ENCODE peak calls at places on chromosome 11, in nine cellular contexts. One of them, this sample, is unnamed. For H3K4me1, the result is how much of the 10 kb centered on the place peaks cover.

GRCh38 chr11:2480874-2481220 is 36.0 kb downstream of the KCNQ1 start:
- DNase-seq in foreskin keratinocyte: peak
- DNase-seq in cardiac muscle cell: no peak
- DNase-seq in ovary: no peak
- DNase-seq in colonic mucosa: no peak
- DNase-seq in GM23248: no peak
- DNase-seq in CD8-positive, alpha-beta memory T cell: no peak
- DNase-seq in fibroblast of lung: no peak
- DNase-seq in SJSA1: no peak
- DNase-seq in this sample: no peak

GRCh38 chr11:14974723-14975587 is 2.8 kb upstream of the CALCA start:
- DNase-seq in foreskin keratinocyte: peak
- DNase-seq in cardiac muscle cell: peak
- DNase-seq in ovary: no peak
- DNase-seq in colonic mucosa: peak
- DNase-seq in GM23248: peak
- DNase-seq in CD8-positive, alpha-beta memory T cell: peak
- DNase-seq in fibroblast of lung: peak
- DNase-seq in SJSA1: peak
- DNase-seq in this sample: no peak

GRCh38 chr11:26992031-26992541 is 1.8 kb upstream of the FIBIN start:
- DNase-seq in foreskin keratinocyte: peak
- DNase-seq in cardiac muscle cell: peak
- DNase-seq in ovary: no peak
- DNase-seq in colonic mucosa: no peak
- DNase-seq in GM23248: peak
- DNase-seq in CD8-positive, alpha-beta memory T cell: no peak
- DNase-seq in fibroblast of lung: peak
- DNase-seq in SJSA1: no peak
- DNase-seq in this sample: no peak

GRCh38 chr11:61972112-61972795 is 4.8 kb upstream of the FTH1 start:
- DNase-seq in foreskin keratinocyte: no peak
- DNase-seq in cardiac muscle cell: peak
- DNase-seq in ovary: no peak
- DNase-seq in colonic mucosa: no peak
- DNase-seq in GM23248: no peak
- DNase-seq in CD8-positive, alpha-beta memory T cell: peak
- DNase-seq in fibroblast of lung: peak
- DNase-seq in SJSA1: peak
- DNase-seq in this sample: no peak

GRCh38 chr11:15897211-15897960 is 459.0 kb downstream of the SOX6 start:
- DNase-seq in foreskin keratinocyte: peak
- DNase-seq in cardiac muscle cell: peak
- DNase-seq in ovary: no peak
- DNase-seq in colonic mucosa: no peak
- DNase-seq in GM23248: peak
- DNase-seq in CD8-positive, alpha-beta memory T cell: no peak
- DNase-seq in fibroblast of lung: peak
- DNase-seq in SJSA1: peak
- DNase-seq in this sample: no peak

GRCh38 chr11:75673977-75674582 is 5.2 kb upstream of the MAP6 start:
- DNase-seq in foreskin keratinocyte: peak
- DNase-seq in cardiac muscle cell: peak
- DNase-seq in ovary: no peak
- DNase-seq in colonic mucosa: no peak
- DNase-seq in GM23248: peak
- DNase-seq in CD8-positive, alpha-beta memory T cell: no peak
- DNase-seq in fibroblast of lung: peak
- DNase-seq in SJSA1: no peak
- DNase-seq in this sample: no peak

GRCh38 chr11:6559375-6559774 is 44.0 kb downstream of the RRP8 start:
- DNase-seq in foreskin keratinocyte: no peak
- DNase-seq in cardiac muscle cell: no peak
- DNase-seq in ovary: no peak
- DNase-seq in colonic mucosa: no peak
- DNase-seq in GM23248: no peak
- DNase-seq in CD8-positive, alpha-beta memory T cell: no peak
- DNase-seq in fibroblast of lung: no peak
- DNase-seq in SJSA1: no peak
- DNase-seq in this sample: no peak

GRCh38 chr11:120400564-120401364 is 64.6 kb downstream of the ARHGEF12 start:
- DNase-seq in foreskin keratinocyte: peak
- DNase-seq in cardiac muscle cell: peak
- DNase-seq in ovary: no peak
- DNase-seq in colonic mucosa: peak
- DNase-seq in GM23248: peak
- DNase-seq in CD8-positive, alpha-beta memory T cell: no peak
- DNase-seq in fibroblast of lung: peak
- DNase-seq in SJSA1: peak
- DNase-seq in this sample: no peak

GRCh38 chr11:2365571-2366210 is 11.4 kb upstream of the CD81 start:
- DNase-seq in foreskin keratinocyte: no peak
- DNase-seq in cardiac muscle cell: no peak
- DNase-seq in ovary: no peak
- DNase-seq in colonic mucosa: no peak
- DNase-seq in GM23248: no peak
- DNase-seq in CD8-positive, alpha-beta memory T cell: no peak
- DNase-seq in fibroblast of lung: no peak
- DNase-seq in SJSA1: no peak
- DNase-seq in this sample: no peak

GRCh38 chr11:74929431-74930363 is 19.2 kb downstream of the XRRA1 start:
- DNase-seq in foreskin keratinocyte: peak
- DNase-seq in cardiac muscle cell: peak
- DNase-seq in ovary: peak
- DNase-seq in colonic mucosa: peak
- DNase-seq in GM23248: peak
- DNase-seq in CD8-positive, alpha-beta memory T cell: peak
- DNase-seq in fibroblast of lung: peak
- DNase-seq in SJSA1: peak
- DNase-seq in this sample: no peak

GRCh38 chr11:93741882-93742226 is 382 bp downstream of the C11orf54 start:
- DNase-seq in foreskin keratinocyte: no peak
- DNase-seq in cardiac muscle cell: peak
- DNase-seq in ovary: no peak
- DNase-seq in colonic mucosa: peak
- DNase-seq in GM23248: peak
- DNase-seq in CD8-positive, alpha-beta memory T cell: no peak
- DNase-seq in fibroblast of lung: peak
- DNase-seq in SJSA1: no peak
- DNase-seq in this sample: no peak

GRCh38 chr11:111785886-111786412 is 19.8 kb upstream of the PPP2R1B start:
- DNase-seq in foreskin keratinocyte: no peak
- DNase-seq in cardiac muscle cell: no peak
- DNase-seq in ovary: no peak
- DNase-seq in colonic mucosa: no peak
- DNase-seq in GM23248: no peak
- DNase-seq in CD8-positive, alpha-beta memory T cell: no peak
- DNase-seq in fibroblast of lung: no peak
- DNase-seq in SJSA1: no peak
- DNase-seq in this sample: no peak

GRCh38 chr11:5736396-5736795 is at the start of gene OR56B1:
- DNase-seq in foreskin keratinocyte: peak
- DNase-seq in cardiac muscle cell: no peak
- DNase-seq in ovary: no peak
- DNase-seq in colonic mucosa: no peak
- DNase-seq in GM23248: peak
- DNase-seq in CD8-positive, alpha-beta memory T cell: no peak
- DNase-seq in fibroblast of lung: peak
- DNase-seq in SJSA1: no peak
- DNase-seq in this sample: no peak

GRCh38 chr11:127412722-127413121 is 412.2 kb upstream of the KIRREL3 start:
- DNase-seq in foreskin keratinocyte: no peak
- DNase-seq in cardiac muscle cell: no peak
- DNase-seq in ovary: no peak
- DNase-seq in colonic mucosa: no peak
- DNase-seq in GM23248: no peak
- DNase-seq in CD8-positive, alpha-beta memory T cell: no peak
- DNase-seq in fibroblast of lung: no peak
- DNase-seq in SJSA1: no peak
- DNase-seq in this sample: no peak

GRCh38 chr11:102436546-102436945 is 16.0 kb downstream of the TMEM123 start:
- DNase-seq in foreskin keratinocyte: no peak
- DNase-seq in cardiac muscle cell: peak
- DNase-seq in ovary: no peak
- DNase-seq in colonic mucosa: no peak
- DNase-seq in GM23248: peak
- DNase-seq in CD8-positive, alpha-beta memory T cell: no peak
- DNase-seq in fibroblast of lung: peak
- DNase-seq in SJSA1: no peak
- DNase-seq in this sample: no peak

GRCh38 chr11:70644343-70645060 is 246.2 kb downstream of the CTTN start:
- DNase-seq in foreskin keratinocyte: no peak
- DNase-seq in cardiac muscle cell: no peak
- DNase-seq in ovary: no peak
- DNase-seq in colonic mucosa: no peak
- DNase-seq in GM23248: no peak
- DNase-seq in CD8-positive, alpha-beta memory T cell: no peak
- DNase-seq in fibroblast of lung: no peak
- DNase-seq in SJSA1: no peak
- DNase-seq in this sample: no peak

GRCh38 chr11:119370486-119371046 is 10.9 kb downstream of the USP2 start:
- DNase-seq in foreskin keratinocyte: no peak
- DNase-seq in cardiac muscle cell: no peak
- DNase-seq in ovary: no peak
- DNase-seq in colonic mucosa: peak
- DNase-seq in GM23248: peak
- DNase-seq in CD8-positive, alpha-beta memory T cell: no peak
- DNase-seq in fibroblast of lung: no peak
- DNase-seq in SJSA1: no peak
- DNase-seq in this sample: no peak
- H3K4me1 ChIP-seq in foreskin keratinocyte: under half
- H3K4me1 ChIP-seq in cardiac muscle cell: half or more
- H3K4me1 ChIP-seq in ovary: under half
- H3K4me1 ChIP-seq in colonic mucosa: under half
- H3K4me1 ChIP-seq in GM23248: under half
- H3K4me1 ChIP-seq in CD8-positive, alpha-beta memory T cell: under half
- H3K4me1 ChIP-seq in fibroblast of lung: under half
- H3K4me1 ChIP-seq in SJSA1: under half
- H3K4me1 ChIP-seq in this sample: half or more

GRCh38 chr11:69295995-69296889 is 2.3 kb downstream of the MYEOV start:
- DNase-seq in foreskin keratinocyte: peak
- DNase-seq in cardiac muscle cell: peak
- DNase-seq in ovary: no peak
- DNase-seq in colonic mucosa: no peak
- DNase-seq in GM23248: peak
- DNase-seq in CD8-positive, alpha-beta memory T cell: no peak
- DNase-seq in fibroblast of lung: peak
- DNase-seq in SJSA1: no peak
- DNase-seq in this sample: no peak

GRCh38 chr11:69297926-69298777 is 4.2 kb downstream of the MYEOV start:
- DNase-seq in foreskin keratinocyte: peak
- DNase-seq in cardiac muscle cell: peak
- DNase-seq in ovary: peak
- DNase-seq in colonic mucosa: peak
- DNase-seq in GM23248: peak
- DNase-seq in CD8-positive, alpha-beta memory T cell: peak
- DNase-seq in fibroblast of lung: peak
- DNase-seq in SJSA1: peak
- DNase-seq in this sample: no peak

GRCh38 chr11:69296890-69297224 is 2.9 kb downstream of the MYEOV start:
- DNase-seq in foreskin keratinocyte: no peak
- DNase-seq in cardiac muscle cell: no peak
- DNase-seq in ovary: no peak
- DNase-seq in colonic mucosa: no peak
- DNase-seq in GM23248: no peak
- DNase-seq in CD8-positive, alpha-beta memory T cell: no peak
- DNase-seq in fibroblast of lung: no peak
- DNase-seq in SJSA1: no peak
- DNase-seq in this sample: no peak

GRCh38 chr11:69298778-69299461 is 5.0 kb downstream of the MYEOV start:
- DNase-seq in foreskin keratinocyte: no peak
- DNase-seq in cardiac muscle cell: no peak
- DNase-seq in ovary: no peak
- DNase-seq in colonic mucosa: no peak
- DNase-seq in GM23248: peak
- DNase-seq in CD8-positive, alpha-beta memory T cell: no peak
- DNase-seq in fibroblast of lung: peak
- DNase-seq in SJSA1: no peak
- DNase-seq in this sample: no peak

GRCh38 chr11:69297225-69297925 is 3.4 kb downstream of the MYEOV start:
- DNase-seq in foreskin keratinocyte: peak
- DNase-seq in cardiac muscle cell: peak
- DNase-seq in ovary: peak
- DNase-seq in colonic mucosa: peak
- DNase-seq in GM23248: peak
- DNase-seq in CD8-positive, alpha-beta memory T cell: peak
- DNase-seq in fibroblast of lung: peak
- DNase-seq in SJSA1: peak
- DNase-seq in this sample: no peak
- H3K4me1 ChIP-seq in foreskin keratinocyte: under half
- H3K4me1 ChIP-seq in cardiac muscle cell: under half
- H3K4me1 ChIP-seq in ovary: under half
- H3K4me1 ChIP-seq in colonic mucosa: under half
- H3K4me1 ChIP-seq in GM23248: half or more
- H3K4me1 ChIP-seq in CD8-positive, alpha-beta memory T cell: half or more
- H3K4me1 ChIP-seq in fibroblast of lung: half or more
- H3K4me1 ChIP-seq in SJSA1: half or more
- H3K4me1 ChIP-seq in this sample: half or more

GRCh38 chr11:60946601-60947265 is 5.2 kb downstream of the SLC15A3 start:
- DNase-seq in foreskin keratinocyte: no peak
- DNase-seq in cardiac muscle cell: no peak
- DNase-seq in ovary: no peak
- DNase-seq in colonic mucosa: no peak
- DNase-seq in GM23248: no peak
- DNase-seq in CD8-positive, alpha-beta memory T cell: no peak
- DNase-seq in fibroblast of lung: no peak
- DNase-seq in SJSA1: no peak
- DNase-seq in this sample: no peak
- H3K4me1 ChIP-seq in foreskin keratinocyte: under half
- H3K4me1 ChIP-seq in cardiac muscle cell: under half
- H3K4me1 ChIP-seq in ovary: under half
- H3K4me1 ChIP-seq in colonic mucosa: under half
- H3K4me1 ChIP-seq in GM23248: under half
- H3K4me1 ChIP-seq in CD8-positive, alpha-beta memory T cell: under half
- H3K4me1 ChIP-seq in fibroblast of lung: under half
- H3K4me1 ChIP-seq in SJSA1: under half
- H3K4me1 ChIP-seq in this sample: under half

GRCh38 chr11:12164061-12165014 is 53.9 kb downstream of the MICAL2 start:
- DNase-seq in foreskin keratinocyte: peak
- DNase-seq in cardiac muscle cell: peak
- DNase-seq in ovary: no peak
- DNase-seq in colonic mucosa: no peak
- DNase-seq in GM23248: peak
- DNase-seq in CD8-positive, alpha-beta memory T cell: no peak
- DNase-seq in fibroblast of lung: peak
- DNase-seq in SJSA1: peak
- DNase-seq in this sample: no peak
- H3K4me1 ChIP-seq in foreskin keratinocyte: half or more
- H3K4me1 ChIP-seq in cardiac muscle cell: half or more
- H3K4me1 ChIP-seq in ovary: under half
- H3K4me1 ChIP-seq in colonic mucosa: half or more
- H3K4me1 ChIP-seq in GM23248: half or more
- H3K4me1 ChIP-seq in CD8-positive, alpha-beta memory T cell: under half
- H3K4me1 ChIP-seq in fibroblast of lung: under half
- H3K4me1 ChIP-seq in SJSA1: half or more
- H3K4me1 ChIP-seq in this sample: under half